ENCODE peak calls at places on chromosomes 13 and 19, in nine cellular contexts. Y is activated T-cell treated with anti-CD3 and anti-CD28 coated beads for 1 hour; J is amniotic epithelial cell; D is stimulated activated CD8-positive, alpha-beta memory T cell treated with anti-CD3 and anti-CD28 coated beads, Interleukin-7, amount 100 ng/mL, for 1 hour; F is choroid plexus epithelial cell; M is non-pigmented ciliary epithelial cell; A is effector memory CD4-positive, alpha-beta T cell; H is globus pallidus; V is lower leg skin. L is an unnamed sample.

GRCh38 chr19:18591735-18592385 is 3.3 kb downstream of the REX1BD start:
- DNase-seq in Y (no peak), J (no peak), D (no peak), F (no peak), M (no peak), A (no peak), H (no peak), V (no peak), L (no peak)

GRCh38 chr13:110390572-110390971 is 83.5 kb downstream of the COL4A2 start:
- DNase-seq in Y (no peak), J (peak; percentile 83), D (no peak), F (peak; percentile 90), M (peak; percentile 84), A (no peak), H (no peak), V (no peak), L (no peak)

GRCh38 chr13:110152351-110152750 is 154.6 kb downstream of the COL4A1 start:
- DNase-seq in Y (no peak), J (no peak), D (no peak), F (no peak), M (no peak), A (no peak), H (no peak), V (peak; percentile 72), L (no peak)

GRCh38 chr13:28219408-28220099 is 81.2 kb downstream of the PAN3 start:
- DNase-seq in Y (no peak), J (no peak), D (no peak), F (no peak), M (no peak), A (no peak), H (no peak), V (no peak), L (no peak)

GRCh38 chr13:78875792-78876580 is 217.0 kb upstream of the OBI1 start:
- DNase-seq in Y (no peak), J (no peak), D (no peak), F (no peak), M (no peak), A (no peak), H (no peak), V (no peak), L (no peak)

GRCh38 chr19:48872884-48873475 is 759 bp downstream of the PPP1R15A start:
- DNase-seq in Y (peak; percentile 61), J (peak; percentile 93), D (peak; percentile 59), F (peak; percentile 97), M (peak; percentile 79), A (peak; percentile 72), H (peak; percentile 57), V (peak; percentile 97), L (peak; percentile 47)

GRCh38 chr13:78298657-78299056 is 304.7 kb downstream of the POU4F1 start:
- DNase-seq in Y (no peak), J (no peak), D (no peak), F (no peak), M (no peak), A (no peak), H (no peak), V (no peak), L (no peak)

GRCh38 chr19:56942749-56943148 is 102.2 kb upstream of the PEG3 start:
- DNase-seq in Y (no peak), J (no peak), D (no peak), F (no peak), M (no peak), A (no peak), H (no peak), V (peak; percentile 87), L (no peak)

GRCh38 chr19:18122424-18122823 is 24.8 kb downstream of the MAST3 start:
- DNase-seq in Y (no peak), J (no peak), D (no peak), F (no peak), M (no peak), A (no peak), H (no peak), V (no peak), L (no peak)

GRCh38 chr19:15894359-15894758 is 3.5 kb downstream of the CYP4F2 start:
- DNase-seq in Y (no peak), J (no peak), D (no peak), F (no peak), M (no peak), A (no peak), H (no peak), V (no peak), L (no peak)

GRCh38 chr19:45528149-45528743 is 21.0 kb downstream of the VASP start:
- DNase-seq in Y (no peak), J (peak; percentile 52), D (no peak), F (no peak), M (no peak), A (no peak), H (no peak), V (no peak), L (no peak)

GRCh38 chr13:26390203-26390602 is 136.3 kb downstream of the CDK8 start:
- DNase-seq in Y (no peak), J (no peak), D (no peak), F (no peak), M (no peak), A (no peak), H (no peak), V (no peak), L (no peak)

GRCh38 chr13:42894765-42895181 is 97.3 kb downstream of the EPSTI1 start:
- DNase-seq in Y (no peak), J (peak; percentile 85), D (no peak), F (peak; percentile 88), M (peak; percentile 47), A (no peak), H (no peak), V (no peak), L (no peak)

GRCh38 chr13:31053098-31053497 is 108.6 kb downstream of the HSPH1 start:
- DNase-seq in Y (no peak), J (peak; percentile 16), D (no peak), F (peak; percentile 26), M (no peak), A (no peak), H (no peak), V (peak; percentile 59), L (no peak)

GRCh38 chr13:111079375-111079774 is 35.7 kb upstream of the ARHGEF7 start:
- DNase-seq in Y (no peak), J (no peak), D (no peak), F (no peak), M (no peak), A (no peak), H (no peak), V (no peak), L (no peak)

GRCh38 chr19:38826856-38827551 is 4.6 kb downstream of the ECH1 start:
- DNase-seq in Y (no peak), J (no peak), D (no peak), F (no peak), M (no peak), A (no peak), H (no peak), V (no peak), L (no peak)